ENCODE peak calls at places on chromosomes 13 and 19, in nine cellular contexts. One of them, this sample, is unnamed.

GRCh38 chr13:30406779-30407416 is 15.4 kb upstream of the UBE2L5 start:
- DNase-seq in adrenal gland: no peak
- DNase-seq in suprapubic skin: no peak
- DNase-seq in HCT116: no peak
- DNase-seq in upper lobe of left lung: no peak
- DNase-seq in Peyer's patch: no peak
- DNase-seq in tibial nerve: no peak
- DNase-seq in thyroid gland: no peak
- DNase-seq in sigmoid colon: no peak
- DNase-seq in this sample: no peak

GRCh38 chr19:45767881-45768643 is 990 bp downstream of the SIX5 start:
- DNase-seq in suprapubic skin: peak
- DNase-seq in adrenal gland: peak
- DNase-seq in HCT116: no peak
- DNase-seq in tibial nerve: peak
- DNase-seq in Peyer's patch: peak
- DNase-seq in upper lobe of left lung: peak
- DNase-seq in thyroid gland: peak
- DNase-seq in sigmoid colon: peak
- DNase-seq in this sample: peak

GRCh38 chr13:28059214-28059613 is 41.2 kb downstream of the FLT3 start:
- DNase-seq in adrenal gland: no peak
- DNase-seq in Peyer's patch: peak
- DNase-seq in thyroid gland: peak
- DNase-seq in HCT116: peak
- DNase-seq in tibial nerve: peak
- DNase-seq in sigmoid colon: no peak
- DNase-seq in suprapubic skin: no peak
- DNase-seq in upper lobe of left lung: no peak
- DNase-seq in this sample: no peak

GRCh38 chr19:49591731-49592485 is 926 bp downstream of the PRR12 start:
- DNase-seq in tibial nerve: no peak
- DNase-seq in Peyer's patch: peak
- DNase-seq in suprapubic skin: no peak
- DNase-seq in thyroid gland: peak
- DNase-seq in HCT116: no peak
- DNase-seq in upper lobe of left lung: peak
- DNase-seq in sigmoid colon: peak
- DNase-seq in adrenal gland: peak
- DNase-seq in this sample: peak

GRCh38 chr19:51572908-51573307 is 1.8 kb downstream of the ZNF175 start:
- DNase-seq in sigmoid colon: no peak
- DNase-seq in Peyer's patch: no peak
- DNase-seq in tibial nerve: no peak
- DNase-seq in suprapubic skin: no peak
- DNase-seq in thyroid gland: no peak
- DNase-seq in upper lobe of left lung: no peak
- DNase-seq in adrenal gland: no peak
- DNase-seq in HCT116: no peak
- DNase-seq in this sample: no peak

GRCh38 chr19:54470991-54471782 is 1.9 kb downstream of the CDC42EP5 start:
- DNase-seq in adrenal gland: no peak
- DNase-seq in sigmoid colon: peak
- DNase-seq in thyroid gland: no peak
- DNase-seq in upper lobe of left lung: peak
- DNase-seq in tibial nerve: peak
- DNase-seq in Peyer's patch: peak
- DNase-seq in suprapubic skin: no peak
- DNase-seq in HCT116: no peak
- DNase-seq in this sample: no peak

GRCh38 chr13:26440111-26440510 is 117.4 kb upstream of the WASF3 start:
- DNase-seq in adrenal gland: no peak
- DNase-seq in HCT116: no peak
- DNase-seq in suprapubic skin: no peak
- DNase-seq in Peyer's patch: no peak
- DNase-seq in tibial nerve: no peak
- DNase-seq in upper lobe of left lung: no peak
- DNase-seq in sigmoid colon: no peak
- DNase-seq in thyroid gland: no peak
- DNase-seq in this sample: no peak

GRCh38 chr13:60148918-60149317 is 14.8 kb downstream of the DIAPH3 start:
- DNase-seq in thyroid gland: no peak
- DNase-seq in suprapubic skin: no peak
- DNase-seq in HCT116: no peak
- DNase-seq in sigmoid colon: no peak
- DNase-seq in tibial nerve: no peak
- DNase-seq in Peyer's patch: no peak
- DNase-seq in upper lobe of left lung: no peak
- DNase-seq in adrenal gland: no peak
- DNase-seq in this sample: no peak

GRCh38 chr13:65339236-65339635 is 1890.9 kb downstream of the PCDH9 start:
- DNase-seq in HCT116: no peak
- DNase-seq in adrenal gland: no peak
- DNase-seq in tibial nerve: no peak
- DNase-seq in upper lobe of left lung: no peak
- DNase-seq in suprapubic skin: no peak
- DNase-seq in sigmoid colon: no peak
- DNase-seq in thyroid gland: no peak
- DNase-seq in Peyer's patch: no peak
- DNase-seq in this sample: no peak

GRCh38 chr19:32878988-32879387 is 9.4 kb upstream of the SLC7A9 start:
- DNase-seq in Peyer's patch: no peak
- DNase-seq in thyroid gland: no peak
- DNase-seq in HCT116: no peak
- DNase-seq in adrenal gland: no peak
- DNase-seq in suprapubic skin: no peak
- DNase-seq in upper lobe of left lung: no peak
- DNase-seq in tibial nerve: no peak
- DNase-seq in sigmoid colon: no peak
- DNase-seq in this sample: no peak

GRCh38 chr19:39906283-39906682 is 28.2 kb downstream of the FCGBP start:
- DNase-seq in sigmoid colon: no peak
- DNase-seq in thyroid gland: no peak
- DNase-seq in Peyer's patch: peak
- DNase-seq in tibial nerve: no peak
- DNase-seq in HCT116: no peak
- DNase-seq in adrenal gland: no peak
- DNase-seq in suprapubic skin: no peak
- DNase-seq in upper lobe of left lung: no peak
- DNase-seq in this sample: no peak

GRCh38 chr13:32914686-32915085 is 101.5 kb upstream of the KL start:
- DNase-seq in tibial nerve: no peak
- DNase-seq in adrenal gland: no peak
- DNase-seq in HCT116: no peak
- DNase-seq in Peyer's patch: no peak
- DNase-seq in suprapubic skin: no peak
- DNase-seq in thyroid gland: no peak
- DNase-seq in sigmoid colon: no peak
- DNase-seq in upper lobe of left lung: no peak
- DNase-seq in this sample: no peak

GRCh38 chr13:113658836-113659235 is 838 bp upstream of the ATP4B start:
- DNase-seq in sigmoid colon: peak
- DNase-seq in adrenal gland: peak
- DNase-seq in thyroid gland: no peak
- DNase-seq in suprapubic skin: peak
- DNase-seq in upper lobe of left lung: peak
- DNase-seq in tibial nerve: no peak
- DNase-seq in Peyer's patch: peak
- DNase-seq in HCT116: no peak
- DNase-seq in this sample: peak

GRCh38 chr13:29500426-29500825 is 95.1 kb downstream of the SLC7A1 start:
- DNase-seq in adrenal gland: no peak
- DNase-seq in tibial nerve: no peak
- DNase-seq in HCT116: no peak
- DNase-seq in sigmoid colon: no peak
- DNase-seq in Peyer's patch: no peak
- DNase-seq in upper lobe of left lung: no peak
- DNase-seq in thyroid gland: no peak
- DNase-seq in suprapubic skin: no peak
- DNase-seq in this sample: no peak

GRCh38 chr19:34996978-34997640 is 3.0 kb upstream of the GRAMD1A start:
- DNase-seq in suprapubic skin: no peak
- DNase-seq in adrenal gland: no peak
- DNase-seq in sigmoid colon: no peak
- DNase-seq in HCT116: no peak
- DNase-seq in upper lobe of left lung: no peak
- DNase-seq in thyroid gland: no peak
- DNase-seq in tibial nerve: no peak
- DNase-seq in Peyer's patch: no peak
- DNase-seq in this sample: no peak

GRCh38 chr19:34995551-34995950 is 4.6 kb upstream of the GRAMD1A start:
- DNase-seq in thyroid gland: no peak
- DNase-seq in suprapubic skin: no peak
- DNase-seq in tibial nerve: no peak
- DNase-seq in sigmoid colon: no peak
- DNase-seq in adrenal gland: no peak
- DNase-seq in upper lobe of left lung: no peak
- DNase-seq in HCT116: no peak
- DNase-seq in Peyer's patch: no peak
- DNase-seq in this sample: no peak

GRCh38 chr19:34991542-34992333 is 8.4 kb upstream of the GRAMD1A start:
- DNase-seq in adrenal gland: no peak
- DNase-seq in HCT116: no peak
- DNase-seq in suprapubic skin: no peak
- DNase-seq in upper lobe of left lung: no peak
- DNase-seq in Peyer's patch: no peak
- DNase-seq in thyroid gland: no peak
- DNase-seq in tibial nerve: no peak
- DNase-seq in sigmoid colon: no peak
- DNase-seq in this sample: no peak

GRCh38 chr19:34994286-34994642 is 5.9 kb upstream of the GRAMD1A start:
- DNase-seq in upper lobe of left lung: no peak
- DNase-seq in thyroid gland: no peak
- DNase-seq in adrenal gland: no peak
- DNase-seq in Peyer's patch: no peak
- DNase-seq in suprapubic skin: no peak
- DNase-seq in HCT116: no peak
- DNase-seq in tibial nerve: no peak
- DNase-seq in sigmoid colon: no peak
- DNase-seq in this sample: no peak

GRCh38 chr19:34994643-34995471 is 5.3 kb upstream of the GRAMD1A start:
- DNase-seq in HCT116: no peak
- DNase-seq in Peyer's patch: peak
- DNase-seq in upper lobe of left lung: peak
- DNase-seq in adrenal gland: no peak
- DNase-seq in suprapubic skin: no peak
- DNase-seq in thyroid gland: no peak
- DNase-seq in tibial nerve: no peak
- DNase-seq in sigmoid colon: no peak
- DNase-seq in this sample: no peak
- TF ChIP-seq POLR2A in HCT116: no peak
- TF ChIP-seq POLR2A in Peyer's patch: no peak
- TF ChIP-seq POLR2A in upper lobe of left lung: no peak
- TF ChIP-seq POLR2A in adrenal gland: no peak
- TF ChIP-seq POLR2A in suprapubic skin: no peak
- TF ChIP-seq POLR2A in thyroid gland: no peak
- TF ChIP-seq POLR2A in tibial nerve: no peak
- TF ChIP-seq POLR2A in sigmoid colon: no peak
- TF ChIP-seq POLR2A in this sample: no peak

GRCh38 chr13:38577048-38577447 is 109.8 kb upstream of the FREM2 start:
- DNase-seq in thyroid gland: peak
- DNase-seq in upper lobe of left lung: peak
- DNase-seq in tibial nerve: no peak
- DNase-seq in Peyer's patch: no peak
- DNase-seq in HCT116: no peak
- DNase-seq in suprapubic skin: no peak
- DNase-seq in adrenal gland: no peak
- DNase-seq in sigmoid colon: no peak
- DNase-seq in this sample: no peak

GRCh38 chr13:38582133-38582532 is 104.7 kb upstream of the FREM2 start:
- DNase-seq in suprapubic skin: no peak
- DNase-seq in thyroid gland: no peak
- DNase-seq in tibial nerve: peak
- DNase-seq in adrenal gland: no peak
- DNase-seq in sigmoid colon: no peak
- DNase-seq in upper lobe of left lung: no peak
- DNase-seq in HCT116: no peak
- DNase-seq in Peyer's patch: no peak
- DNase-seq in this sample: no peak
- TF ChIP-seq CTCF in suprapubic skin: no peak
- TF ChIP-seq CTCF in thyroid gland: no peak
- TF ChIP-seq CTCF in tibial nerve: peak
- TF ChIP-seq CTCF in adrenal gland: no peak
- TF ChIP-seq CTCF in sigmoid colon: no peak
- TF ChIP-seq CTCF in upper lobe of left lung: no peak
- TF ChIP-seq CTCF in HCT116: no peak
- TF ChIP-seq CTCF in Peyer's patch: peak
- TF ChIP-seq CTCF in this sample: no peak

GRCh38 chr13:61575941-61576340 is 160.3 kb upstream of the PCDH20 start:
- DNase-seq in Peyer's patch: no peak
- DNase-seq in adrenal gland: no peak
- DNase-seq in tibial nerve: no peak
- DNase-seq in upper lobe of left lung: no peak
- DNase-seq in sigmoid colon: no peak
- DNase-seq in suprapubic skin: no peak
- DNase-seq in thyroid gland: no peak
- DNase-seq in HCT116: no peak
- DNase-seq in this sample: no peak
- H3K4me3 ChIP-seq in Peyer's patch: no peak
- H3K4me3 ChIP-seq in adrenal gland: no peak
- H3K4me3 ChIP-seq in tibial nerve: no peak
- H3K4me3 ChIP-seq in upper lobe of left lung: no peak
- H3K4me3 ChIP-seq in sigmoid colon: no peak
- H3K4me3 ChIP-seq in suprapubic skin: no peak
- H3K4me3 ChIP-seq in thyroid gland: no peak
- H3K4me3 ChIP-seq in HCT116: no peak
- H3K4me3 ChIP-seq in this sample: no peak

DNA sequence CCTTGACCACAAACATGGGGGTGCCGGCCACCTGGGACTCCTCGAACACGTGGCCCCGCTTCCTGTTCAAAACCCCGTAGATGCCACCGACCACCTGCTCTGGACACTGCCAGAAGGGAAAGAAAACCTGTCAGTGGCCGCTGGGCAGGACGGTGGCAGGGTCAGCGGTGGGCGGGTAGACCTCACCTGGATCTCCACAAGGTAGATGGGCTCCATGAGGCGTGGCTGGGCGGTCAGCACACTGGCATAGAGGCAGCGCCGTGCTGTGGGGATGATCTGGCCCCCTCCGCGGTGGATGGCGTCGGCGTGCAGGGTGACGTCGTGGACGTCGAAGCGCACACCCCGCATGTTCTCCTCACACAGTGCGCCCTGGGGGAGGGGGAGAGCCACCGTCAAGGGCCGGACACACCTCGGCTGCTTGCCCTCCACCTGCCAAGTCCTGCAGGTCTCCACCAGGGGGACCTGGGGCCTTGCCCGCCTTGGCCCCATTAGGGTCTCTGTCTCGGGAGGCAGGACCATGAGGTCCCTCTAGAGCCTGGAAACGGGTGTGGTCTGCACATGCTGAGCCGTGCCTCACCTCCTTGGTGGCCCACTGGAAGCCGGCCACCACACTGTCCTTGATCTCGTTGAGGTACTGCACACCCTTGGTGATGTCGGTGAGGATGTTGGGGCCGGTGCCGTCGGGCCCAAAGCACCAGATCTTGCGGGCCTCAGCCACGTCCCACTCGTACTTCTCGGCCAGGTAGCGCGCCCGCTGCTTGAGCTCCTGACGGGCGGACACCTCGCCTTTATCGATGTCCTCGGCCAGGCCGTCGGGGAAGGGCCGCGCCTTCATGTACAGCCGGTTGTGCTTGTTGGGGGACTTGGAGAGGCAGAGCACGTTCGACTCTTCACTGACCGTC is 6.6 kb upstream of the DAPK3 start:
- DNase-seq in sigmoid colon: peak
- DNase-seq in adrenal gland: no peak
- DNase-seq in Peyer's patch: no peak
- DNase-seq in upper lobe of left lung: no peak
- DNase-seq in HCT116: no peak
- DNase-seq in tibial nerve: no peak
- DNase-seq in suprapubic skin: no peak
- DNase-seq in thyroid gland: no peak
- DNase-seq in this sample: no peak
- TF ChIP-seq POLR2A in sigmoid colon: no peak
- TF ChIP-seq POLR2A in adrenal gland: no peak
- TF ChIP-seq POLR2A in Peyer's patch: no peak
- TF ChIP-seq POLR2A in upper lobe of left lung: no peak
- TF ChIP-seq POLR2A in HCT116: no peak
- TF ChIP-seq POLR2A in tibial nerve: no peak
- TF ChIP-seq POLR2A in suprapubic skin: no peak
- TF ChIP-seq POLR2A in thyroid gland: no peak
- TF ChIP-seq POLR2A in this sample: no peak